ENCODE peak calls at places on chromosomes 6 and 20, in five cellular contexts. One of them, this sample, is unnamed.

GRCh38 chr6:41164551-41164950 is 1.6 kb upstream of the TREM2 start:
- DNase-seq in NCI-H524: no peak
- DNase-seq in H54: no peak
- DNase-seq in activated T-helper 1 cell treated with anti-CD3 and anti-CD28 coated beads, Interleukin-12 subunit alpha, Interleukin-12 subunit beta, Interleukin-2, Interleukin-4 antibody, amounts not matched to agents 30 ng/mL and 10 ng/mL and 1 ng/mL, durations not matched to agents 14 hours and 24 hours and 36 hours: no peak
- DNase-seq in NCI-H1105 treated with DMSO at 0.1 percent for 48 hours: no peak
- DNase-seq in this sample: no peak

GRCh38 chr6:14276667-14277404 is 159.3 kb downstream of the CD83 start:
- DNase-seq in NCI-H524: no peak
- DNase-seq in H54: no peak
- DNase-seq in NCI-H1105 treated with DMSO at 0.1 percent for 48 hours: no peak
- DNase-seq in activated T-helper 1 cell treated with anti-CD3 and anti-CD28 coated beads, Interleukin-12 subunit alpha, Interleukin-12 subunit beta, Interleukin-2, Interleukin-4 antibody, amounts not matched to agents 30 ng/mL and 10 ng/mL and 1 ng/mL, durations not matched to agents 14 hours and 24 hours and 36 hours: peak
- DNase-seq in this sample: no peak

GRCh38 chr6:4799912-4800311 is 23.7 kb downstream of the CDYL start:
- DNase-seq in NCI-H524: no peak
- DNase-seq in H54: no peak
- DNase-seq in NCI-H1105 treated with DMSO at 0.1 percent for 48 hours: no peak
- DNase-seq in activated T-helper 1 cell treated with anti-CD3 and anti-CD28 coated beads, Interleukin-12 subunit alpha, Interleukin-12 subunit beta, Interleukin-2, Interleukin-4 antibody, amounts not matched to agents 30 ng/mL and 10 ng/mL and 1 ng/mL, durations not matched to agents 14 hours and 24 hours and 36 hours: no peak
- DNase-seq in this sample: no peak

GRCh38 chr20:59438201-59438600 is 137.8 kb downstream of the EDN3 start:
- DNase-seq in NCI-H1105 treated with DMSO at 0.1 percent for 48 hours: no peak
- DNase-seq in NCI-H524: peak
- DNase-seq in H54: no peak
- DNase-seq in activated T-helper 1 cell treated with anti-CD3 and anti-CD28 coated beads, Interleukin-12 subunit alpha, Interleukin-12 subunit beta, Interleukin-2, Interleukin-4 antibody, amounts not matched to agents 30 ng/mL and 10 ng/mL and 1 ng/mL, durations not matched to agents 14 hours and 24 hours and 36 hours: no peak
- DNase-seq in this sample: no peak

GRCh38 chr6:38567436-38567835 is 72.3 kb downstream of the BTBD9 start:
- DNase-seq in H54: no peak
- DNase-seq in NCI-H524: peak
- DNase-seq in activated T-helper 1 cell treated with anti-CD3 and anti-CD28 coated beads, Interleukin-12 subunit alpha, Interleukin-12 subunit beta, Interleukin-2, Interleukin-4 antibody, amounts not matched to agents 30 ng/mL and 10 ng/mL and 1 ng/mL, durations not matched to agents 14 hours and 24 hours and 36 hours: no peak
- DNase-seq in NCI-H1105 treated with DMSO at 0.1 percent for 48 hours: peak
- DNase-seq in this sample: peak

GRCh38 chr20:16749573-16749972 is 1.4 kb downstream of the OTOR start:
- DNase-seq in NCI-H524: no peak
- DNase-seq in H54: no peak
- DNase-seq in NCI-H1105 treated with DMSO at 0.1 percent for 48 hours: no peak
- DNase-seq in activated T-helper 1 cell treated with anti-CD3 and anti-CD28 coated beads, Interleukin-12 subunit alpha, Interleukin-12 subunit beta, Interleukin-2, Interleukin-4 antibody, amounts not matched to agents 30 ng/mL and 10 ng/mL and 1 ng/mL, durations not matched to agents 14 hours and 24 hours and 36 hours: no peak
- DNase-seq in this sample: no peak

GRCh38 chr6:111661541-111662041 is 55.9 kb upstream of the TRAF3IP2 start:
- DNase-seq in H54: no peak
- DNase-seq in NCI-H1105 treated with DMSO at 0.1 percent for 48 hours: peak
- DNase-seq in activated T-helper 1 cell treated with anti-CD3 and anti-CD28 coated beads, Interleukin-12 subunit alpha, Interleukin-12 subunit beta, Interleukin-2, Interleukin-4 antibody, amounts not matched to agents 30 ng/mL and 10 ng/mL and 1 ng/mL, durations not matched to agents 14 hours and 24 hours and 36 hours: no peak
- DNase-seq in NCI-H524: peak
- DNase-seq in this sample: no peak

GRCh38 chr20:1313236-1313964 is 15.5 kb downstream of the SDCBP2 start:
- DNase-seq in activated T-helper 1 cell treated with anti-CD3 and anti-CD28 coated beads, Interleukin-12 subunit alpha, Interleukin-12 subunit beta, Interleukin-2, Interleukin-4 antibody, amounts not matched to agents 30 ng/mL and 10 ng/mL and 1 ng/mL, durations not matched to agents 14 hours and 24 hours and 36 hours: peak
- DNase-seq in H54: peak
- DNase-seq in NCI-H524: peak
- DNase-seq in NCI-H1105 treated with DMSO at 0.1 percent for 48 hours: peak
- DNase-seq in this sample: peak

GRCh38 chr6:71239694-71240093 is 48.9 kb upstream of the OGFRL1 start:
- DNase-seq in H54: no peak
- DNase-seq in activated T-helper 1 cell treated with anti-CD3 and anti-CD28 coated beads, Interleukin-12 subunit alpha, Interleukin-12 subunit beta, Interleukin-2, Interleukin-4 antibody, amounts not matched to agents 30 ng/mL and 10 ng/mL and 1 ng/mL, durations not matched to agents 14 hours and 24 hours and 36 hours: no peak
- DNase-seq in NCI-H1105 treated with DMSO at 0.1 percent for 48 hours: no peak
- DNase-seq in NCI-H524: no peak
- DNase-seq in this sample: no peak

This sample was measured in PC-9.